ENCODE peak calls at places on chromosomes 3 and 15, in seven cellular contexts. Z is astrocyte of the spinal cord; H is CD8-positive, alpha-beta T cell; D is fibroblast of pulmonary artery; R is BJ; W is GM12878; O is AG04450. A is an unnamed sample.

GRCh38 chr3:72143322-72143721 is 358.4 kb upstream of the PROK2 start:
- DNase-seq in Z (peak), H (no peak), D (peak), R (no peak), W (no peak), O (no peak), A (peak)

GRCh38 chr15:51736646-51737537 is 563 bp downstream of the LYSMD2 start:
- DNase-seq in Z (no peak), H (no peak), D (no peak), R (no peak), W (no peak), O (no peak), A (no peak)

GRCh38 chr15:92807971-92808571 is 92.1 kb upstream of the CHD2 start:
- DNase-seq in Z (peak), H (no peak), D (peak), R (no peak), W (no peak), O (no peak), A (peak)

GRCh38 chr15:100895721-100896120 is 16.1 kb downstream of the ALDH1A3 start:
- DNase-seq in Z (no peak), H (no peak), D (no peak), R (no peak), W (no peak), O (no peak), A (no peak)

GRCh38 chr3:67605377-67605776 is 49.0 kb downstream of the SUCLG2 start:
- DNase-seq in Z (peak), H (no peak), D (peak), R (peak), W (no peak), O (peak), A (peak)

GRCh38 chr3:134792700-134793099 is 2.4 kb upstream of the EPHB1 start:
- DNase-seq in Z (no peak), H (no peak), D (no peak), R (no peak), W (no peak), O (no peak), A (no peak)

GRCh38 chr3:62174116-62174515 is 199.2 kb downstream of the FEZF2 start:
- DNase-seq in Z (no peak), H (no peak), D (no peak), R (no peak), W (no peak), O (no peak), A (no peak)

GRCh38 chr15:70023064-70023768 is 74.5 kb downstream of the TLE3 start:
- DNase-seq in Z (peak), H (peak), D (peak), R (peak), W (peak), O (peak), A (peak)

GRCh38 chr15:41979493-41980266 is 7.3 kb upstream of the EHD4 start:
- DNase-seq in Z (no peak), H (no peak), D (no peak), R (no peak), W (no peak), O (no peak), A (peak)

GRCh38 chr15:50257924-50258323 is 7.6 kb downstream of the HDC start:
- DNase-seq in Z (peak), H (no peak), D (peak), R (no peak), W (no peak), O (peak), A (peak)

GRCh38 chr3:197406266-197406665 is 107.9 kb upstream of the DLG1 start:
- DNase-seq in Z (peak), H (no peak), D (peak), R (no peak), W (no peak), O (no peak), A (no peak)

GRCh38 chr15:67140078-67140833 is 74.9 kb downstream of the SMAD3 start:
- DNase-seq in Z (no peak), H (no peak), D (no peak), R (no peak), W (no peak), O (no peak), A (no peak)

GRCh38 chr3:197151562-197151961 is 121.9 kb upstream of the MELTF start:
- DNase-seq in Z (peak), H (no peak), D (peak), R (peak), W (no peak), O (peak), A (peak)

GRCh38 chr3:10518506-10519150 is 13.2 kb upstream of the ATP2B2 start:
- DNase-seq in Z (peak), H (no peak), D (peak), R (no peak), W (no peak), O (peak), A (peak)

GRCh38 chr3:61574854-61575253 is 13.5 kb downstream of the PTPRG start:
- DNase-seq in Z (peak), H (no peak), D (peak), R (peak), W (no peak), O (peak), A (peak)

GRCh38 chr15:81106560-81106959 is 27.5 kb upstream of the CFAP161 start:
- DNase-seq in Z (peak), H (no peak), D (peak), R (peak), W (peak), O (peak), A (peak)

GRCh38 chr3:18885612-18886011 is 262.7 kb upstream of the KCNH8 start:
- DNase-seq in Z (no peak), H (no peak), D (no peak), R (no peak), W (no peak), O (no peak), A (no peak)

GRCh38 chr3:30750967-30751366 is 143.5 kb downstream of the GADL1 start:
- DNase-seq in Z (no peak), H (no peak), D (no peak), R (no peak), W (no peak), O (no peak), A (no peak)

GRCh38 chr15:89539027-89539426 is 36.2 kb upstream of the TICRR start:
- DNase-seq in Z (no peak), H (no peak), D (no peak), R (no peak), W (no peak), O (no peak), A (no peak)

GRCh38 chr15:64247906-64248541 is 85.2 kb upstream of the PPIB start:
- DNase-seq in Z (peak), H (no peak), D (peak), R (peak), W (peak), O (peak), A (peak)

GRCh38 chr15:70025413-70026296 is 72.1 kb downstream of the TLE3 start:
- DNase-seq in Z (no peak), H (no peak), D (no peak), R (no peak), W (no peak), O (no peak), A (no peak)

DNA sequence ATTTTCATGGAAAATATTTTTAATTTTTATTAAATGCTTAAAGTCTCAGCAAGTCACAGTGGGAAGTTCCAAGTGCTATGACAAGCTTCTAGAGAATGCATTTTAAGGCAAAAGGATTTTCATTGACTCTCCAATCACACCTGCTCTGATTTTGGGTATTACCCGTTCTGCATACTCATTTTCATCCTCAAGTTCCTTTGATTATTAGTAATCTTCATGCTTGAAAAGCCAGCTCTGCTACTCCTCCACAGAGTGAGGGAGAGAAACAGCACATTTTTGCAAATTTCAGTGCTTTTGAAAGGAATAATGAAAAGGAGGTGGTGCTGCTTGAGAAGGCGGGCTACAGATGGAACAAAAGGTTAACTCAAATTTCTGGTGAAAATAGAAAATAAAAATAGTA is 450.7 kb downstream of the NSUN3 start:
- DNase-seq in Z (no peak), H (no peak), D (no peak), R (no peak), W (no peak), O (no peak), A (no peak)
- H3K4me3 ChIP-seq in Z (no peak), H (no peak), D (no peak), R (no peak), W (no peak), O (no peak), A (no peak)

DNA sequence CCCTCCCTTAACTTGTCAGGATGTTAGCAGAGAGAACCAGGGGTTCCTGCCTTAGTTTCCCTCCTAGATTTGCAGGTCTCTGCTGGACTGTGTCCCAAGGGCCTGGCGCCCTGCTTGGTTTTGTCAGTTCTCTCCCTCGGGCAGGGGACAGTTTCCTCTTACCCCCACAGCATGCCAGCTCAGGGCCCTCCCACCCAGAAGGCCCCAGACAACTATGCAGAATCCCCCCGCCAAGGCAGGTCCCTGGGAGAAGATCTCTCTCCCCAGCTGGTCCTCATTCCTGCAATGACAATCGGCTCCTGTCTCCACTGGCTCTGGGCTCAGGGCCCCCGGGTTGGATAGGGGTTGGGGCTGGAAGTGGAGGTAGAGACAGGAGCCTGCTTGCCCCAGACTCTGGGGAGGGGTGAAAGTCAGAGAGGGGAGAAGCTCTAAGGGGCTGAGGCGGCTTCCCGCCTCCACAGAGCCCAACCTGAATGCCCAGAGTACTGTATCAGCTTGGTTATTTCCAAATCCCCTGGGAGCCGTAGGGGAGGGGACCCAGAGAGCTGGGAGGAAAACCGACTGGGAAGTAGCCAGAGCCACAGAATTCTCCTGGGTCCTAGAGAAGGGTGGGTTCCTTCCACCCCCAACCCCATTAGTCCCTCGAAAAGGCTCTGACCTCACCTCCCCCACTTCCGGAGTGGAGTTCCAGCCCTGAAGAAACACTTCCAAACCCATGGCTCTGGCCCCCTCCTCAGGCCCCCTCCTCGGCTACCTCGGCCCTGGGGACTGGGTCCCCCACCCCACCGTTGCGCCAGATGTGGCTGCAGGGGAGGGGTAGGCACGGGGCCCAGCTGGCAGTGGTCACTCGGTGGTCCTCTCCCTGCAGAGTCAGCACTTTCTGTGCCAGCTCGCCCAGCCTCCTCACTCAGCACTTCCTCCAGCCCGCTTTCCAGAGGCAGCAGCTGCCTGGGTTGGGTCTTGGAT is 3.8 kb upstream of the LOXL1 start:
- DNase-seq in Z (peak), H (no peak), D (peak), R (no peak), W (no peak), O (no peak), A (no peak)
- H3K4me3 ChIP-seq in Z (peak), H (no peak), D (peak), R (no peak), W (no peak), O (peak), A (no peak)

DNA sequence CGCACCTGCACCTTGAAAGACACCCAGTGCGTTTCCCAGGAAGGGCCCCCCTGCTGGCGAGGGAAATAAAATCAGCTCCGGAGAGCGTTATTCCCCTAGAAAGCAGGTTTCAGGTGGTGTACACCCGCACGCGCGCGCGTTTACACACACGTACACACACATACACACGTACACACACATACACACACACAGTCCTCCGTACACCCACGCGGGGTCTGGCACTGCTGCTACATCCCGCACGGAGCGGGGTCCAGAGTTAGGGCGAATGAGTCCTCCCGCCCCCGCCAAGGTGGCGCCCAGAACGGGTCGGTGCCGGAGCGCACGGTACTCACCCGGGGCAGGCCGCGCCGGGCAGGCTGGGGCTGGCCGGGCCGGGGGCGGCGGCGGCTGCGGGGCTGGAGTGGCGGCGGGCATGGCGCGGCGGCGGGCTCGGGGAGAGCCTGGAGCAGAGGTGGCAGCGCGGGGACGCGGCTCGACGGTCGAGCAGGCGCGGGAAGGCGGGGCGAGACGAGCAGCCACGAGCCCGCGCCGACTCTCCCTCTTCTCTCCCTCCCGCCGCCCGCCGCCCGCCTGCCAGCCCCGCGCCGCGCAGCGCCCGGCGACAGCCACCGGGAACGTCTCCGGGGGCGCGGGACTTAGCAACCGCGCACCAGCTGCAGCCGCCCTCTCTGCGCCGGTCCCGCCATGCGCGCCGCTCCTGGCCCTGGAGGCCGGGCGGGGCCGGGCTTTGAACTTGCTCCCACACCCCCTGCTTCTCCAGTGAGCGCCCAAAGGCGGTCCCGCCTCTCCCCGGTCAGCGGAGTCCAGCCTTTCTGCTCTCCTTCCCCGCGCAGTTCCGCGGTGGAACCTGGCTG is at the start of gene DCLK3:
- DNase-seq in Z (no peak), H (no peak), D (no peak), R (no peak), W (no peak), O (no peak), A (no peak)
- H3K4me3 ChIP-seq in Z (no peak), H (no peak), D (no peak), R (no peak), W (no peak), O (no peak), A (no peak)

DNA sequence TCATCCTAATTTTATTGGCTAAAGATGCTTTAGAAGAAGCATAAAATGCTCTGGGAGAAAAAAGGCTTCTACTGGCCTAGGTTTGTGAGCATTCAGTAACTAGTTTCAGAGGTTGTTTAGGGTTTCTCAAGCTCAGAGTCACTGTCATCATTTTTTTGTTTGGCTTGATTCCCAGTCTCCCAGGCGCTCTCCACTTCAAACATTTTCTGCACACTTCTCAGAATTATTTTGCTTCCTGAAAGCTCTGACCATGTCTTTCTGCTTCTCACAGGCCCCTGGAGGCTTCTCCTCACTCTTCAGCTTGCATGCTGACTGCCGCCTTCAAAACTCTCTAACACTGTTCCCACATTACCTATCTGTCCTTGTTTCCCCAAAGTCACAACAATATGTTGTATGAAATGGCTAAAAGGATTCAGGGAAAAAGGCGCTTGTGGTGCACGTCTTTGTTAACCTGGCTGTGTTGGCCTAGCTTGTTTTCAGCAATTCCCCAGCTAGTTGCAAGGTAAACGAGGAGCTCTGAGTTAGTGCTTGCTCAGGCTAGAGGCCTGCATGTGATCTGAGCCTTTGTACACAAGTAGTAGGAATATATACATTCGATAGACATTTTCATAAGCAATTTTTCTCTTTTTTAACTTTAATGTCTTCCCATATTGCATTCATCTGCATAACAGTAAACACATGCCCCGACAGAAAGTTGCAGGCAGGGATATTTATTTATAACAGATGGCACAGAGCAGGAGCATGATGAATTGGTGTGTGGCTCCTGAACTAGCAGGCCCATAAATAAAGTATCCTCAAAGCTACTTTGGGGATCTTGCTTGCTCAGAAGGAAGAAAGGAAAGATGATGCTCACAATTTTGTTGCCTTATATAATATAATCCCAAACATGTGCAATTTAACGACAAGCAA is 129.2 kb upstream of the DPH6 start:
- DNase-seq in Z (peak), H (no peak), D (peak), R (peak), W (peak), O (no peak), A (no peak)
- H3K4me3 ChIP-seq in Z (no peak), H (no peak), D (no peak), R (no peak), W (no peak), O (no peak), A (no peak)

A was measured in bronchial epithelial cell.